ENCODE peak calls at places on chromosomes 7 and 10, in nine cellular contexts. F, H, S, W, P, V, K, D and A are unnamed samples.

GRCh38 chr7:153027210-153027609 is 267.7 kb downstream of the ACTR3B start:
- DNase-seq in S (no peak), P (no peak), D (no peak), K (no peak), F (no peak), V (no peak), H (no peak), W (no peak), A (no peak)

GRCh38 chr7:106270122-106270977 is 14.4 kb downstream of the NAMPT start:
- DNase-seq in V (no peak), K (no peak), D (no peak), W (no peak), S (no peak), H (no peak), P (no peak), F (no peak), A (no peak)

GRCh38 chr7:2644514-2645273 is 12.9 kb downstream of the TTYH3 start:
- DNase-seq in P (no peak), H (peak; percentile 52), D (no peak), K (no peak), W (no peak), S (no peak), V (no peak), F (no peak), A (no peak)

GRCh38 chr10:59623100-59623822 is 86.4 kb downstream of the SLC16A9 start:
- DNase-seq in D (no peak), W (no peak), F (no peak), S (no peak), P (no peak), K (no peak), H (no peak), V (no peak), A (no peak)

GRCh38 chr10:116996994-116997393 is 8.0 kb downstream of the SHTN1 start:
- DNase-seq in H (no peak), P (no peak), D (no peak), K (no peak), W (no peak), F (no peak), V (no peak), S (no peak), A (no peak)

GRCh38 chr10:110336111-110336721 is 31.5 kb upstream of the SMNDC1 start:
- DNase-seq in S (no peak), W (no peak), V (peak; percentile 93), H (no peak), K (no peak), D (no peak), P (no peak), F (peak; percentile 98), A (no peak)

GRCh38 chr10:3781458-3782098 is 3.4 kb downstream of the KLF6 start:
- DNase-seq in F (peak; percentile 62), V (no peak), W (peak; percentile 52), D (no peak), S (no peak), H (peak; percentile 59), P (no peak), K (no peak), A (no peak)

GRCh38 chr10:79203833-79204232 is 135.1 kb downstream of the ZMIZ1 start:
- DNase-seq in K (no peak), D (no peak), H (no peak), W (no peak), V (no peak), S (no peak), P (no peak), F (no peak), A (no peak)

GRCh38 chr10:99676895-99677294 is 17.6 kb downstream of the ENTPD7 start:
- DNase-seq in V (no peak), P (no peak), H (no peak), W (no peak), F (no peak), K (no peak), D (no peak), S (no peak), A (no peak)

GRCh38 chr7:24291271-24291670 is 7.3 kb downstream of the NPY start:
- DNase-seq in F (no peak), S (no peak), K (no peak), W (no peak), V (no peak), P (no peak), D (no peak), H (no peak), A (no peak)

GRCh38 chr7:20783716-20784310 is 2.9 kb downstream of the SP8 start:
- DNase-seq in V (no peak), F (no peak), D (peak; percentile 56), S (no peak), W (peak; percentile 59), H (no peak), K (no peak), P (no peak), A (no peak)

GRCh38 chr7:90568213-90568612 is 27.9 kb upstream of the CDK14 start:
- DNase-seq in S (no peak), D (no peak), W (no peak), H (no peak), F (no peak), V (no peak), P (no peak), K (no peak), A (no peak)

GRCh38 chr10:48606530-48607355 is 1.9 kb upstream of the ARHGAP22 start:
- DNase-seq in F (peak; percentile 99), W (no peak), P (no peak), V (peak; percentile 58), H (no peak), D (no peak), K (no peak), S (peak; percentile 69), A (no peak)

GRCh38 chr7:152902054-152902453 is 142.5 kb downstream of the ACTR3B start:
- DNase-seq in H (no peak), F (no peak), W (no peak), D (peak; percentile 30), P (no peak), V (no peak), K (no peak), S (no peak), A (no peak)

GRCh38 chr10:51895209-51895608 is 195.8 kb upstream of the CSTF2T start:
- DNase-seq in H (no peak), D (no peak), W (no peak), S (no peak), V (peak; percentile 24), K (no peak), P (peak; percentile 73), F (peak; percentile 87), A (no peak)

GRCh38 chr7:16688249-16688648 is 42.3 kb downstream of the BZW2 start:
- DNase-seq in W (no peak), F (peak; percentile 33), K (no peak), H (no peak), S (no peak), D (no peak), V (peak; percentile 63), P (no peak), A (no peak)

GRCh38 chr10:24463683-24464426 is 254.9 kb downstream of the KIAA1217 start:
- DNase-seq in F (peak; percentile 91), P (no peak), V (peak; percentile 90), K (no peak), S (peak; percentile 58), W (no peak), H (peak; percentile 33), D (no peak), A (no peak)

GRCh38 chr7:153193144-153193595 is 433.6 kb downstream of the ACTR3B start:
- DNase-seq in W (peak; percentile 71), D (peak; percentile 58), K (peak; percentile 58), F (peak; percentile 0), S (peak; percentile 12), P (no peak), H (no peak), V (no peak), A (no peak)

GRCh38 chr10:6273351-6273750 is 70.6 kb downstream of the PFKFB3 start:
- DNase-seq in S (no peak), P (no peak), V (no peak), F (no peak), D (no peak), K (no peak), H (no peak), W (no peak), A (no peak)

GRCh38 chr7:29854257-29854938 is 48.1 kb downstream of the WIPF3 start:
- DNase-seq in V (no peak), S (peak; percentile 28), H (no peak), D (no peak), P (no peak), W (no peak), F (peak; percentile 22), K (no peak), A (no peak)
- TF ChIP-seq CTCF in V (no peak), S (peak; percentile 58), H (no peak), D (no peak), P (no peak), W (no peak), F (peak; percentile 1), K (no peak), A (no peak)

DNA sequence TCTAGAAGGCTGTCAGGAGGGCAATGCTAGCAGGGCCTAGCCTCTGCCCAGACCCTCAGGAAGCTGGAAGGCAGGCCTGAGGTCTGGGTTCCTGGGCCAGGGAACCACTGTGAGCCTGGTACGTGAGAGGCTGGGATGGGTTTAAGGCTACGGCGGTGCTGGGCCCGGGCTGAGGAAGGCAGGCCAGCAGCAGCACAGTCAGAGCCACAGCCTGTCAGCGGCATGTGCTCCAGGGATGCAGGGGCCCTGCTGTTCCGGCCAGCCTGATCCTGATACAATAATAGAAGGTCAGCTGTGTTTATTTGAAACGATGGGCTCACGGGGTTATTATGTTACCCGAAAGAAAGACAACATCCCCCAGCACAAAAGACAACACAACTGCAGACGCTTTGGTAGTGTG is 94.9 kb downstream of the COL13A1 start:
- DNase-seq in K (no peak), S (no peak), V (no peak), P (no peak), H (no peak), W (no peak), F (no peak), D (no peak), A (no peak)
- TF ChIP-seq CTCF in K (no peak), S (no peak), V (no peak), P (no peak), H (no peak), W (no peak), F (no peak), D (no peak), A (no peak)

DNA sequence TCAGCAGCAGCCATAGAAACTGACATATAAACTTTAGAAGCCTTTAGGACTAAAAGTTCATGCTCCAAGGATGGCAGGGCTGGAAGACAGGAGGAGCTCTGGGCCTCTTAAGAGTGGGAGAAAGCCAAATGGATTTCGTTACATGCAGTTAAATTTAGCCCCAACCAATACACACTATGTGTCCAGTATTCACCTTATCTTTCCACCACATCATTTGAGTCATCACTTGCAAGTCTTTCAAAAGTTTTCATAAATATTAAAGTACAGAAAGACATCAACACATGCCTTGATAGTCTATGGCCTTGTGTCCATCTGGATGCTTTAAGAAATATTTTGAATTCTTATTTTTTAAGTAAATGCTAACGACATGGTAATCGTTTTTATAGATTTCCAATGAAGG is 392.4 kb upstream of the LRRN3 start:
- DNase-seq in S (no peak), F (no peak), H (no peak), W (no peak), P (no peak), K (no peak), V (no peak), D (no peak), A (no peak)
- TF ChIP-seq CTCF in S (no peak), F (no peak), H (no peak), W (no peak), P (no peak), K (no peak), V (no peak), D (no peak), A (no peak)

DNA sequence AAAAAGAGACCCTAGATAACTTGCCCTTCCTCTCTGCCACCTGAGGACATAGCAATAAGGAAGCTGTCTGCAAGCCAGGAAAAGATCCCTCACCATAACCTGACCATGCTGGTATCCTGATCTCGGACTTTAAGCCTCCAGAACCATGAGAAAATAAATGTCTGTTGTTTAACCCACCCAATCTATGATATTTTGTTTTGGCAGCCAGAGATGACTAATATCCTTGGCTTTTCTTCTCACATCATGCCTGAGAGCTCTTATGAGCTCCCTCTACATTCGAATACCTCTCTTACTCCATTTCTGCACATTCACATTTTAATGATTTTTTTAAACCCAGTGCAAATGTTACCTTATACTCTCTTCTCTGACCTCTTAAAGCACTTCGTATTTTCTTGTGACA is 214.0 kb upstream of the CHRM2 start:
- DNase-seq in P (no peak), W (no peak), V (no peak), K (no peak), D (no peak), F (no peak), S (no peak), H (no peak), A (no peak)
- TF ChIP-seq CTCF in P (no peak), W (no peak), V (no peak), K (no peak), D (no peak), F (no peak), S (no peak), H (no peak), A (no peak)